ENCODE peak calls at places on chromosomes 5 and 9, in six cellular contexts. One of them, this sample, is unnamed.

GRCh38 chr5:68793074-68793473 is 300.7 kb upstream of the SLC30A5 start:
- DNase-seq in CD4-positive, alpha-beta T cell: no peak
- DNase-seq in adipocyte: no peak
- DNase-seq in A172: no peak
- DNase-seq in amygdala: no peak
- DNase-seq in breast epithelium: no peak
- DNase-seq in this sample: no peak

GRCh38 chr5:143890475-143890874 is 78.5 kb downstream of the HMHB1 start:
- DNase-seq in adipocyte: peak
- DNase-seq in CD4-positive, alpha-beta T cell: no peak
- DNase-seq in breast epithelium: no peak
- DNase-seq in amygdala: no peak
- DNase-seq in A172: no peak
- DNase-seq in this sample: no peak

GRCh38 chr9:130512199-130512598 is 67.2 kb upstream of the FUBP3 start:
- DNase-seq in A172: no peak
- DNase-seq in adipocyte: no peak
- DNase-seq in CD4-positive, alpha-beta T cell: no peak
- DNase-seq in breast epithelium: no peak
- DNase-seq in amygdala: no peak
- DNase-seq in this sample: no peak

GRCh38 chr5:149279651-149280050 is 8.0 kb downstream of the AFAP1L1 start:
- DNase-seq in breast epithelium: no peak
- DNase-seq in amygdala: no peak
- DNase-seq in adipocyte: no peak
- DNase-seq in A172: no peak
- DNase-seq in CD4-positive, alpha-beta T cell: no peak
- DNase-seq in this sample: no peak

GRCh38 chr5:127864511-127864910 is 161.3 kb downstream of the CCDC192 start:
- DNase-seq in A172: no peak
- DNase-seq in CD4-positive, alpha-beta T cell: no peak
- DNase-seq in breast epithelium: no peak
- DNase-seq in adipocyte: no peak
- DNase-seq in amygdala: no peak
- DNase-seq in this sample: no peak

GRCh38 chr5:122473941-122474340 is 161.9 kb downstream of the SNCAIP start:
- DNase-seq in CD4-positive, alpha-beta T cell: no peak
- DNase-seq in A172: no peak
- DNase-seq in adipocyte: no peak
- DNase-seq in amygdala: no peak
- DNase-seq in breast epithelium: no peak
- DNase-seq in this sample: no peak

GRCh38 chr5:120605325-120606079 is 141.4 kb downstream of the PRR16 start:
- DNase-seq in A172: peak
- DNase-seq in CD4-positive, alpha-beta T cell: no peak
- DNase-seq in breast epithelium: no peak
- DNase-seq in adipocyte: peak
- DNase-seq in amygdala: no peak
- DNase-seq in this sample: no peak

GRCh38 chr5:7078901-7079300 is 317.0 kb upstream of the ADCY2 start:
- DNase-seq in CD4-positive, alpha-beta T cell: no peak
- DNase-seq in A172: no peak
- DNase-seq in adipocyte: no peak
- DNase-seq in breast epithelium: no peak
- DNase-seq in amygdala: no peak
- DNase-seq in this sample: no peak

GRCh38 chr9:31715250-31715649 is 669.2 kb upstream of the ACO1 start:
- DNase-seq in adipocyte: peak
- DNase-seq in amygdala: no peak
- DNase-seq in A172: no peak
- DNase-seq in breast epithelium: no peak
- DNase-seq in CD4-positive, alpha-beta T cell: no peak
- DNase-seq in this sample: no peak

GRCh38 chr5:39072915-39073758 is 1.1 kb downstream of the RICTOR start:
- DNase-seq in CD4-positive, alpha-beta T cell: peak
- DNase-seq in adipocyte: peak
- DNase-seq in A172: peak
- DNase-seq in breast epithelium: no peak
- DNase-seq in amygdala: no peak
- DNase-seq in this sample: no peak

GRCh38 chr5:125342938-125343401 is 596.5 kb upstream of the ZNF608 start:
- DNase-seq in amygdala: no peak
- DNase-seq in CD4-positive, alpha-beta T cell: no peak
- DNase-seq in A172: peak
- DNase-seq in breast epithelium: no peak
- DNase-seq in adipocyte: peak
- DNase-seq in this sample: no peak

GRCh38 chr9:93003552-93004407 is 54.7 kb upstream of the SUSD3 start:
- DNase-seq in CD4-positive, alpha-beta T cell: peak
- DNase-seq in amygdala: no peak
- DNase-seq in adipocyte: peak
- DNase-seq in A172: peak
- DNase-seq in breast epithelium: peak
- DNase-seq in this sample: no peak

GRCh38 chr5:93611900-93612898 is 29.2 kb downstream of the NR2F1 start:
- DNase-seq in adipocyte: peak
- DNase-seq in A172: peak
- DNase-seq in amygdala: no peak
- DNase-seq in CD4-positive, alpha-beta T cell: no peak
- DNase-seq in breast epithelium: no peak
- DNase-seq in this sample: no peak